ENCODE peak calls at places on chromosomes 4 and X, in nine cellular contexts. N is smooth muscle cell of the brain vasculature; Y is adipocyte; T is NCI-H1092; L is pons; R is Calu3; Z is stimulated activated CD8-positive, alpha-beta memory T cell treated with anti-CD3 and anti-CD28 coated beads, Interleukin-4, amount 100 ng/mL, for 1 hour; B is stimulated activated CD4-positive, alpha-beta T cell treated with anti-CD3 and anti-CD28 coated beads, Interleukin-1b, Interleukin-23, amount 100 ng/mL, for 24 hours; Q is activated CD4-positive, alpha-beta T cell treated with anti-CD3 and anti-CD28 coated beads for 36 hours. X is an unnamed sample.

GRCh38 chrX:14529288-14529989 is at the start of gene GLRA2:
- DNase-seq in N (no peak), Y (peak; percentile 51), T (no peak), L (peak; percentile 4), R (peak; percentile 30), Z (no peak), B (no peak), Q (peak; percentile 10), X (peak; percentile 1)

GRCh38 chr4:152352215-152352614 is 183.7 kb downstream of the FBXW7 start:
- DNase-seq in N (no peak), Y (peak; percentile 57), T (no peak), L (no peak), R (no peak), Z (no peak), B (no peak), Q (no peak), X (no peak)

GRCh38 chr4:138972956-138973819 is 42.4 kb upstream of the NOCT start:
- DNase-seq in N (no peak), Y (peak; percentile 21), T (no peak), L (no peak), R (no peak), Z (no peak), B (no peak), Q (no peak), X (no peak)

GRCh38 chr4:86032476-86033022 is 327.3 kb downstream of the MAPK10 start:
- DNase-seq in N (no peak), Y (peak; percentile 95), T (no peak), L (peak; percentile 32), R (no peak), Z (no peak), B (no peak), Q (no peak), X (no peak)

GRCh38 chr4:151983854-151984253 is 223.0 kb upstream of the GATB start:
- DNase-seq in N (no peak), Y (no peak), T (peak; percentile 82), L (no peak), R (no peak), Z (no peak), B (no peak), Q (no peak), X (no peak)

GRCh38 chr4:137393043-137393442 is 139.3 kb downstream of the PCDH18 start:
- DNase-seq in N (peak; percentile 57), Y (peak; percentile 83), T (peak; percentile 74), L (peak; percentile 15), R (no peak), Z (no peak), B (no peak), Q (no peak), X (no peak)

GRCh38 chr4:16140520-16141249 is 56.9 kb upstream of the PROM1 start:
- DNase-seq in N (peak; percentile 63), Y (peak; percentile 92), T (no peak), L (no peak), R (peak; percentile 80), Z (no peak), B (no peak), Q (no peak), X (no peak)

GRCh38 chr4:140020457-140021361 is 133.3 kb downstream of the MAML3 start:
- DNase-seq in N (no peak), Y (peak; percentile 31), T (no peak), L (no peak), R (no peak), Z (no peak), B (no peak), Q (no peak), X (no peak)

GRCh38 chr4:152485726-152486276 is 50.1 kb downstream of the FBXW7 start:
- DNase-seq in N (peak; percentile 49), Y (peak; percentile 70), T (no peak), L (no peak), R (peak; percentile 34), Z (no peak), B (no peak), Q (peak; percentile 25), X (no peak)

GRCh38 chr4:3708611-3709010 is 57.6 kb upstream of the ADRA2C start:
- DNase-seq in N (no peak), Y (no peak), T (no peak), L (no peak), R (no peak), Z (no peak), B (no peak), Q (no peak), X (no peak)

GRCh38 chr4:104507112-104507511 is 12.4 kb upstream of the CXXC4 start:
- DNase-seq in N (no peak), Y (no peak), T (no peak), L (no peak), R (no peak), Z (no peak), B (no peak), Q (no peak), X (no peak)

GRCh38 chr4:150583287-150584197 is 1.6 kb downstream of the MAB21L2 start:
- DNase-seq in N (no peak), Y (peak; percentile 81), T (no peak), L (no peak), R (no peak), Z (no peak), B (no peak), Q (no peak), X (no peak)

GRCh38 chrX:39953879-39954278 is 143.9 kb downstream of the BCOR start:
- DNase-seq in N (peak; percentile 24), Y (peak; percentile 66), T (no peak), L (no peak), R (peak; percentile 87), Z (no peak), B (no peak), Q (no peak), X (no peak)

GRCh38 chrX:118971552-118971951 is 2.9 kb upstream of the LONRF3 start:
- DNase-seq in N (no peak), Y (no peak), T (no peak), L (no peak), R (no peak), Z (no peak), B (no peak), Q (no peak), X (no peak)

GRCh38 chrX:40094041-40094899 is 3.5 kb downstream of the BCOR start:
- DNase-seq in N (no peak), Y (peak; percentile 67), T (no peak), L (no peak), R (peak; percentile 21), Z (no peak), B (no peak), Q (peak; percentile 53), X (no peak)

GRCh38 chr4:74464291-74464690 is 19.4 kb downstream of the AREG start:
- DNase-seq in N (no peak), Y (peak; percentile 51), T (no peak), L (no peak), R (no peak), Z (no peak), B (no peak), Q (no peak), X (no peak)

GRCh38 chr4:183903021-183903760 is 1.9 kb upstream of the STOX2 start:
- DNase-seq in N (no peak), Y (no peak), T (no peak), L (peak; percentile 64), R (no peak), Z (no peak), B (no peak), Q (no peak), X (no peak)

GRCh38 chr4:14857986-14858385 is 144.3 kb upstream of the CPEB2 start:
- DNase-seq in N (no peak), Y (no peak), T (no peak), L (no peak), R (no peak), Z (no peak), B (no peak), Q (no peak), X (no peak)

GRCh38 chrX:44431206-44431605 is 87.7 kb upstream of the EFHC2 start:
- DNase-seq in N (no peak), Y (peak; percentile 29), T (no peak), L (no peak), R (peak; percentile 28), Z (no peak), B (no peak), Q (no peak), X (no peak)

GRCh38 chr4:169745291-169745690 is 12.5 kb downstream of the HPF1 start:
- DNase-seq in N (no peak), Y (peak; percentile 68), T (no peak), L (no peak), R (no peak), Z (no peak), B (no peak), Q (no peak), X (no peak)

GRCh38 chr4:88628746-88629145 is 36.5 kb downstream of the HERC3 start:
- DNase-seq in N (no peak), Y (no peak), T (no peak), L (no peak), R (no peak), Z (no peak), B (no peak), Q (no peak), X (no peak)

GRCh38 chr4:92234393-92235176 is 69.2 kb upstream of the GRID2 start:
- DNase-seq in N (peak; percentile 63), Y (peak; percentile 98), T (no peak), L (no peak), R (peak; percentile 26), Z (no peak), B (no peak), Q (no peak), X (no peak)

GRCh38 chrX:150362599-150363481 is at the start of gene MAMLD1:
- DNase-seq in N (no peak), Y (peak; percentile 83), T (no peak), L (peak; percentile 50), R (peak; percentile 70), Z (peak; percentile 27), B (no peak), Q (peak; percentile 70), X (peak; percentile 4)

GRCh38 chrX:49209434-49210251 is 9.7 kb upstream of the SYP start:
- DNase-seq in N (no peak), Y (no peak), T (no peak), L (no peak), R (no peak), Z (no peak), B (no peak), Q (peak; percentile 33), X (no peak)

GRCh38 chr4:12932203-12932788 is 551.8 kb downstream of the RAB28 start:
- DNase-seq in N (no peak), Y (no peak), T (no peak), L (no peak), R (no peak), Z (no peak), B (no peak), Q (no peak), X (no peak)

GRCh38 chr4:138959421-138959820 is 56.2 kb upstream of the NOCT start:
- DNase-seq in N (no peak), Y (no peak), T (no peak), L (peak; percentile 14), R (no peak), Z (no peak), B (no peak), Q (peak; percentile 4), X (no peak)